ENCODE peak calls at places on chromosome 19, in eight cellular contexts. E, L, G, Y, X, F, P and I are unnamed samples.

GRCh38 chr19:14383898-14384669 is 2.8 kb downstream of the ADGRE5 start:
- DNase-seq in E (peak; percentile 58), L (no peak), G (no peak), Y (no peak), X (peak; percentile 97), F (peak; percentile 55), P (peak; percentile 53), I (no peak)

GRCh38 chr19:17103177-17103576 is 27.6 kb downstream of the MYO9B start:
- DNase-seq in E (no peak), L (peak; percentile 41), G (no peak), Y (no peak), X (peak; percentile 91), F (peak; percentile 59), P (no peak), I (peak; percentile 73)

GRCh38 chr19:13459351-13459750 is 46.9 kb downstream of the CACNA1A start:
- DNase-seq in E (no peak), L (no peak), G (no peak), Y (no peak), X (peak; percentile 81), F (no peak), P (no peak), I (no peak)

GRCh38 chr19:12077375-12077774 is 12.8 kb downstream of the ZNF844 start:
- DNase-seq in E (no peak), L (no peak), G (no peak), Y (no peak), X (no peak), F (no peak), P (no peak), I (no peak)

GRCh38 chr19:39825531-39826076 is 8.4 kb downstream of the DYRK1B start:
- DNase-seq in E (no peak), L (no peak), G (no peak), Y (peak; percentile 74), X (peak; percentile 76), F (no peak), P (no peak), I (no peak)

GRCh38 chr19:28966737-28967401 is 246.1 kb downstream of the UQCRFS1 start:
- DNase-seq in E (no peak), L (no peak), G (no peak), Y (no peak), X (peak; percentile 26), F (peak; percentile 21), P (no peak), I (no peak)

GRCh38 chr19:21835429-21835809 is 563 bp downstream of the ZNF43 start:
- DNase-seq in E (no peak), L (no peak), G (peak; percentile 64), Y (no peak), X (no peak), F (no peak), P (no peak), I (no peak)

GRCh38 chr19:34173145-34173956 is 1.0 kb downstream of the LSM14A start:
- DNase-seq in E (peak; percentile 86), L (peak; percentile 16), G (no peak), Y (no peak), X (peak; percentile 86), F (peak; percentile 61), P (peak; percentile 23), I (peak; percentile 16)

GRCh38 chr19:4503224-4504170 is 14.8 kb downstream of the PLIN4 start:
- DNase-seq in E (no peak), L (no peak), G (no peak), Y (peak; percentile 82), X (peak; percentile 59), F (no peak), P (no peak), I (peak; percentile 84)

GRCh38 chr19:4986471-4986888 is 17.6 kb downstream of the KDM4B start:
- DNase-seq in E (no peak), L (no peak), G (no peak), Y (peak; percentile 72), X (peak; percentile 73), F (no peak), P (no peak), I (no peak)

GRCh38 chr19:32406161-32407003 is 812 bp downstream of the DPY19L3 start:
- DNase-seq in E (no peak), L (no peak), G (no peak), Y (peak; percentile 13), X (peak; percentile 62), F (no peak), P (no peak), I (no peak)

GRCh38 chr19:32404939-32405430 is 585 bp upstream of the DPY19L3 start:
- DNase-seq in E (peak; percentile 61), L (no peak), G (peak; percentile 88), Y (peak; percentile 94), X (no peak), F (peak; percentile 52), P (peak; percentile 66), I (no peak)

GRCh38 chr19:32405431-32406160 is at the start of gene DPY19L3:
- DNase-seq in E (peak; percentile 96), L (peak; percentile 79), G (peak; percentile 97), Y (peak; percentile 98), X (peak; percentile 99), F (peak; percentile 96), P (peak; percentile 95), I (peak; percentile 96)

GRCh38 chr19:32404213-32404938 is 1.2 kb upstream of the DPY19L3 start:
- DNase-seq in E (no peak), L (no peak), G (no peak), Y (peak; percentile 55), X (no peak), F (peak; percentile 42), P (no peak), I (no peak)

DNA sequence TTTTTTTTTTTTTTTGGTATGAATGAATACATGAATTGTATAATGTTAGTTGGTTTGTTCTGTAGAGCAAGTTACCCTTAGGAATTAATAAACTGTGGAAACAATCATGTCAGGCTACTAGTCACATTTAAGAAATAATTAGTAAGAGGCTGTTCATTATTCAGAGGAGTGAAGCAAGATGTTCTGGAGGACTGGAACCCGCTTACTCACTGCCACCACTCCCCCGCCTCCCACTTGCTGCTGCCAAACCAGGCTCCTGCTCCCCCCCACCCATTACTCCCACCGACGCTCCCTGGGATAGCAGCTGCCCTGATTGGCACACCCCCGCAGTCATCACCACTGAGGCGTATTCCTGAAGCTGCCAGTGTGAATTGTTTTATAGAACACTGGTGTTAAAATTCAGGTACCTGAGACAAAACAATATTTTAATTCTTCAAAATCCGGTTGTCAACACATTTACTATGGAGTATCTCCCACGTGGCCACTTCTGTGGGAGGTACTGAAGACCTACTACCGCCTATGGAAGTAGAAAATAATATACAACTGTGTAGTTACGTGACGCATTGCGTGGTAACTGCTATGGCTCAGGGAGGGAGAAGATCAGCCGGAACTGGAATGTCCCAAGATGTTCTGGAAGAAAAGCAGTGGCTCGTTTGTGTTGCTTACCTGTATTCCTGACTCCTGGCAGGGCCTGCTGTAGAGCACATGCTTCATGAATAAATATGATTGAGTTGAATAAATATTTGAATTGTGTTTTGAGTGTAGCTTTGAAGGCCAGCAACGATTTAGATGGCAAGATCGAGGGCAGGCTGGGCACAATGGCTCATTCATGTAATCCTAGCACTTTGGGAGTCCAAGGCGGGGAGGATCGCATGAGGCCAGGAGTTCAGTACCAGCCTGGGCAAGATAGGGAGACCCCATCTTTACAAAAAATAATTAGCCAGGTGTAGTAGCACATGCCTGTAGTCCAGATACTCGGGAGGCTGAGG is 1.7 kb downstream of the DPY19L3 start:
- DNase-seq in E (no peak), L (no peak), G (peak; percentile 74), Y (no peak), X (peak; percentile 64), F (peak; percentile 93), P (peak; percentile 79), I (no peak)
- H3K27ac ChIP-seq in E (no peak overlapping the region), L (no peak overlapping the region), G (peak overlapping the region; percentile 100), Y (peak overlapping the region; percentile 99), X (peak overlapping the region; percentile 90), F (no peak overlapping the region), P (peak overlapping the region; percentile 99), I (no peak overlapping the region)

GRCh38 chr19:54156953-54157352 is 2.6 kb downstream of the LENG1 start:
- DNase-seq in E (no peak), L (no peak), G (no peak), Y (no peak), X (no peak), F (no peak), P (no peak), I (no peak)
- H3K36me3 ChIP-seq in E (peaks cover 30% of the 10 kb centered on the region), L (peaks cover 41% of the 10 kb centered on the region), G (peaks cover 60% of the 10 kb centered on the region), Y (peaks cover 56% of the 10 kb centered on the region), X (peaks cover 59% of the 10 kb centered on the region), F (peaks cover 38% of the 10 kb centered on the region), P (no peaks in the 10 kb centered on the region), I (peaks cover 48% of the 10 kb centered on the region)

GRCh38 chr19:36032251-36033104 is at the start of gene CLIP3:
- DNase-seq in E (peak; percentile 32), L (no peak), G (peak; percentile 81), Y (peak; percentile 91), X (peak; percentile 99), F (peak; percentile 84), P (peak; percentile 87), I (peak; percentile 76)
- H3K4me3 ChIP-seq in E (peak within 1 kb of the TSS; percentile 23), L (peak within 1 kb of the TSS; percentile 86), G (peak within 1 kb of the TSS; percentile 95), Y (peak within 1 kb of the TSS; percentile 49), X (peak within 1 kb of the TSS; percentile 97), F (peak within 1 kb of the TSS; percentile 63), P (peak within 1 kb of the TSS; percentile 85), I (peak within 1 kb of the TSS; percentile 60)

GRCh38 chr19:47331931-47332547 is at the start of gene C5AR2:
- DNase-seq in E (no peak), L (no peak), G (no peak), Y (no peak), X (peak; percentile 86), F (no peak), P (no peak), I (no peak)
- H3K27ac ChIP-seq in E (no peak within 1 kb of the TSS), L (no peak within 1 kb of the TSS), G (peak within 1 kb of the TSS; percentile 32), Y (peak within 1 kb of the TSS; percentile 84), X (peak within 1 kb of the TSS; percentile 75), F (no peak within 1 kb of the TSS), P (no peak within 1 kb of the TSS), I (no peak within 1 kb of the TSS)

GRCh38 chr19:45492627-45493470 is 4.0 kb downstream of the RTN2 start:
- DNase-seq in E (peak; percentile 65), L (no peak), G (no peak), Y (peak; percentile 82), X (peak; percentile 97), F (peak; percentile 89), P (no peak), I (peak; percentile 96)
- H3K36me3 ChIP-seq in E (no peaks in the 10 kb centered on the region), L (no peaks in the 10 kb centered on the region), G (no peaks in the 10 kb centered on the region), Y (no peaks in the 10 kb centered on the region), X (no peaks in the 10 kb centered on the region), F (no peaks in the 10 kb centered on the region), P (no peaks in the 10 kb centered on the region), I (no peaks in the 10 kb centered on the region)

DNA sequence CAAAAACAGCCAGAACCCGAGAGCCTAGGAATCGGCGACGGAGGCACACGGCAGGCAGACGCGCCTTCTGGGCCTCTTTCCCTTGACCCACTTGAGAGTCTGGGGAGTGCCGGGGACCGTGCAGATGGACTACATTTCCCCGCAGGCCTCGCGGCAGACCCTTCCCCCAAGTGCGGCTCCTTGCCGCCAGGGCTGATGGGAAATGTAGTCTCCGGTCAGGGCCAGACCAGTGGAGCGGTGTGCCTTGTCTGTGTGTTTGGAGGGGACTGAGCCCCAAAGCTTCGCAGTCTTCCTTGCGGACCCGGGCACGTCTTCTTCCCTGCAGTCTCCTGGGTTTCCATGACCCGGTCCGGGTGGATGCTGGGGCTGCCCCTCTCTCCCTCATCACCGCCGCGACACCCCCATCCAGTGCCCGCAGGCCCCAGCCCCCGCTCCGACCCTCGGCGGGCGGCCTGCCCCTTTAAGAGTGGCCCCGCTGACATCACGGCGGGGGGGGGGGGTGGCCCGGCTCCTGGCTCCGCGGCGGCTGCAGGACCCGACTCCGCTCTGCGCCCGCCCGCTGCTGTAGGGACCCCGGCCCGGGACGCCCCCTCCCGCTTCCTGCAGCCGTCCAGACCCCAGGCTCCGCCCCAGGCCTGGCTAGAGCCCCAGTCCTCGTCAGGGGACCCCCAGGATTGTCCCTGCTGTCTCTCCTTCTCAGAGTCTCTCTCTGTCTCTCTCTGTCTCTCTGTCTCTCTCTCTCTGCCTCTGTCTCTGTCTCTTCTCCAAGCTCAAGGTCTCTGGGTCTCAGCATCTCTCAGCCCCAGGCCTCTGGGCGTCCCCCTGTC is 759 bp upstream of the CACNG7 start:
- DNase-seq in E (peak; percentile 32), L (no peak), G (no peak), Y (peak; percentile 74), X (peak; percentile 95), F (peak; percentile 79), P (peak; percentile 26), I (peak; percentile 32)
- H3K4me3 ChIP-seq in E (no peak overlapping the region), L (peak overlapping the region; percentile 49), G (peak overlapping the region; percentile 26), Y (no peak overlapping the region), X (no peak overlapping the region), F (peak overlapping the region; percentile 13), P (no peak overlapping the region), I (no peak overlapping the region)